ENCODE peak calls at places on chromosome 11, in four cellular contexts. W is mesendoderm, Y is H1, N is H9. B is an unnamed sample. For H3K79me2, the result is how much of the 10 kb centered on the place peaks cover.

GRCh38 chr11:30573951-30574350 is 12.2 kb downstream of the MPPED2 start:
- DNase-seq in Y (no peak), W (no peak), N (no peak), B (no peak)

GRCh38 chr11:17157773-17158172 is 50.0 kb downstream of the PIK3C2A start:
- DNase-seq in Y (no peak), W (no peak), N (no peak), B (no peak)

GRCh38 chr11:122516686-122517085 is 138.8 kb upstream of the UBASH3B start:
- DNase-seq in W (no peak), N (no peak), Y (no peak), B (no peak)

GRCh38 chr11:31825453-31826391 is 14.6 kb upstream of the PAX6 start:
- DNase-seq in N (peak), W (peak), Y (peak), B (no peak)

GRCh38 chr11:75490221-75491181 is 35.2 kb downstream of the GDPD5 start:
- DNase-seq in Y (peak), N (peak), W (peak), B (no peak)

GRCh38 chr11:17165247-17165890 is 42.4 kb downstream of the PIK3C2A start:
- DNase-seq in Y (no peak), W (no peak), N (no peak), B (no peak)

GRCh38 chr11:1161410-1162152 is 3.8 kb downstream of the MUC5AC start:
- DNase-seq in Y (no peak), N (no peak), W (no peak), B (no peak)

GRCh38 chr11:69665669-69666068 is 9.5 kb downstream of the LTO1 start:
- DNase-seq in W (no peak), Y (no peak), N (no peak), B (no peak)

GRCh38 chr11:118892515-118892914 is 8.8 kb downstream of the CXCR5 start:
- DNase-seq in W (no peak), Y (no peak), N (no peak), B (no peak)

GRCh38 chr11:70491696-70492472 is 93.6 kb downstream of the CTTN start:
- DNase-seq in W (no peak), N (no peak), Y (no peak), B (no peak)

GRCh38 chr11:113876798-113877672 is 1.7 kb upstream of the USP28 start:
- DNase-seq in N (no peak), Y (no peak), W (no peak), B (no peak)

GRCh38 chr11:113458189-113458588 is 17.0 kb downstream of the DRD2 start:
- DNase-seq in Y (no peak), W (no peak), N (no peak), B (no peak)

GRCh38 chr11:65423516-65424199 is 1.1 kb downstream of the NEAT1 start:
- DNase-seq in N (no peak), W (no peak), Y (no peak), B (no peak)
- H2BK5ac ChIP-seq in N (no peak), W (no peak), Y (no peak), B (peak)

GRCh38 chr11:57303280-57303989 is 21.3 kb downstream of the TNKS1BP1 start:
- DNase-seq in N (no peak), Y (no peak), W (peak), B (no peak)
- H3K79me2 ChIP-seq in N (under half), Y (under half), W (under half), B (under half)

GRCh38 chr11:86477495-86478155 is 102.9 kb downstream of the CCDC81 start:
- DNase-seq in N (no peak), Y (no peak), W (no peak), B (no peak)

GRCh38 chr11:86478348-86478747 is 103.7 kb downstream of the CCDC81 start:
- DNase-seq in W (no peak), N (no peak), Y (no peak), B (no peak)

GRCh38 chr11:86475027-86475426 is 100.3 kb downstream of the CCDC81 start:
- DNase-seq in W (no peak), Y (no peak), N (no peak), B (no peak)

GRCh38 chr11:86476109-86476861 is 101.6 kb downstream of the CCDC81 start:
- DNase-seq in N (no peak), Y (no peak), W (no peak), B (no peak)

DNA sequence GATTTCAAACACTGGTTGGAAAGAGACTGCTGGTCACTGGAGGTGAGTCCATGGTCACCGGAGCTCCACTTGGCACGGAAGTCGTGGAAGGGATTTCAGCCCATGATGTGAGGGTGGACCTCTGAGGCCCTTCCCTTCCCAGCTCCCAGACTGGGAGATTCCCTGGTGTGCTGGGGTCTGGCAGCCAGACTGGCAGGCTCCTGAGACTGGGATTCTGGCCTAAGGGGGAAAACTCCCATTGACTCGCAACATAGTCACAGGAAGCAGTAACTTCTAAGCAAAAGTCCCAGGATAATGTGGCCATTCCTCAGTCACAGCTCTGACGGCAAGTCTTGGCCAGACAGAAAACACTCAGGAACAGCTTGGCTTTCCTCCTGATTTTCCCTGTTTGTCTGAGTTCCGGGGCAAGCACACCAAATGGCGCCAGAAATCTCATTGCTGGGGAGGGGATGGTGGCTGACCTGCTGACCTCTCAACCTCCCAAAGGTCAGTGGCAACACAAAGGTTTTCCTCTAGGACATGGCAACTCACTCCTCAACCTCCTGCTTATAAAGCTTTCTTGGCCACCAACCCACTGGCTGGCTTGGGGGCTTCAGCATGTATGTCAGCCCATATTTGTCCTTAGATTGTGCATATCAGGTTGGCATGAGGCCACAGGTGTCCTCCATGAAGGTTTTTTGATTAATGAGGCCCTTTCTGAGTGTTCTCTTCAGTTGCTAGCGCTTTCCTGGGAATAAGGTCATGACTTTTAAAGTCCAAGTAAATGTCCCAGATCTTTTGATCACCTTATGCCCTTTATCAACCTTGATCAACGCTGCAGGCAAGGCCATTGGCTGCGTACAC is 99.5 kb downstream of the CCDC81 start:
- DNase-seq in Y (no peak), N (no peak), W (no peak), B (no peak)
- H2BK5ac ChIP-seq in Y (no peak), N (no peak), W (no peak), B (peak)

GRCh38 chr11:35523351-35523768 is 2.1 kb downstream of the PAMR1 start:
- DNase-seq in N (no peak), Y (no peak), W (no peak), B (no peak)

GRCh38 chr11:35523861-35524260 is 1.6 kb downstream of the PAMR1 start:
- DNase-seq in Y (no peak), N (no peak), W (no peak), B (no peak)

GRCh38 chr11:35524780-35525179 is 636 bp downstream of the PAMR1 start:
- DNase-seq in N (no peak), Y (no peak), W (no peak), B (no peak)

GRCh38 chr11:35526370-35526792 is 965 bp upstream of the PAMR1 start:
- DNase-seq in Y (peak), W (peak), N (peak), B (no peak)

GRCh38 chr11:35525501-35526175 is at the start of gene PAMR1:
- DNase-seq in W (peak), N (peak), Y (peak), B (no peak)
- H3K79me2 ChIP-seq in W (under half), N (under half), Y (under half), B (under half)

DNA sequence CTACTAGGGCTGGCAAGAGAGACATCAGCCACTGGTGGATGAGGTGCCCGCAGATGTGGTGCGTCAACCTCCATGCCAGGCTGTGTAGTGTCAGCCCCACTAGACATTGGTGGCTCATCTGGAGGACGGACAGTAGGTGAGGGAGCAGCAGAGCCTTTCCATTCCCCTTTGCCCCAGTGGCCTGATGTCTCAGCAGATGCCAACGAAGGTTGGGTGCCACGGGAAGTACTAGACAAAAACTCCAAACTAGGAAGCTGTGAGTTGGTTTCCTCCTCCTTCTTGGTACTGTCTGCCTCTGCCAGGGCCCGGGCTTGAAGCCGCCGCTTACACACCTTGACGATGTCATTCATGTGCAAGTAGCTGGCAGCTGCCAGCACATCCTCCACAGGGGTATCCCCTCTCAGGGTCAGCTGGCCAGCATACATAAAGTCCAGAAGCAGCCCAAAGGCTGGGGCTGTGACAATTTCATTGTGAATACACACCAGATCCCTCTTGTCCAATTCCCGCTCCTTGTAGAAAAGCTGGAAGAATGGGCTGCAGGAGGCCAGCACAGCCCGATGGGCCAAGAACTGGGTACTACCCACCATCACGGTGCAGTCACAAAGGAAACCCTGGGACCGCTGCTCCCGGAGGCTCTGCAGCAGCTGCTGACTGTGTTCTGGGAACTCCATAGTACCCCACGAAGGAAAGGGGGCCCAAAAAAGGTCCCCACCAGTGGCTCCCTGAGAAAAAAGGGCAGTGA is 795 bp downstream of the ZBTB3 start:
- DNase-seq in W (no peak), N (no peak), Y (no peak), B (peak)
- H2BK5ac ChIP-seq in W (no peak), N (no peak), Y (peak), B (peak)

GRCh38 chr11:83007909-83008580 is 63.7 kb downstream of the RAB30 start:
- DNase-seq in W (peak), Y (no peak), N (no peak), B (no peak)

GRCh38 chr11:83008581-83008923 is 63.1 kb downstream of the RAB30 start:
- DNase-seq in N (no peak), Y (no peak), W (no peak), B (peak)

GRCh38 chr11:83007477-83007876 is 64.2 kb downstream of the RAB30 start:
- DNase-seq in Y (no peak), W (no peak), N (no peak), B (no peak)

GRCh38 chr11:83004855-83005556 is 66.7 kb downstream of the RAB30 start:
- DNase-seq in W (no peak), N (no peak), Y (no peak), B (no peak)

GRCh38 chr11:83006877-83007330 is 64.8 kb downstream of the RAB30 start:
- DNase-seq in Y (no peak), W (no peak), N (no peak), B (no peak)
- H3K79me2 ChIP-seq in Y (under half), W (under half), N (under half), B (under half)